ENCODE peak calls at places on chromosomes 1 and 21, in six cellular contexts. C is left ventricle myocardium inferior, D is esophagus squamous epithelium, H is uterus, P is endodermal cell, K is IMR-90. E is an unnamed sample. For H3K9me3 and H3K4me1, the result is how much of the 10 kb centered on the place peaks cover.

GRCh38 chr21:17461014-17461413 is 51.8 kb upstream of the CXADR start:
- DNase-seq in H (peak), K (peak), P (no peak), C (no peak), D (no peak), E (no peak)

GRCh38 chr1:42014823-42015222 is 96.1 kb upstream of the HIVEP3 start:
- DNase-seq in H (no peak), D (no peak), C (no peak), K (no peak), P (peak), E (no peak)

GRCh38 chr1:41662061-41662655 is 177.7 kb upstream of the EDN2 start:
- DNase-seq in C (peak), D (no peak), K (peak), H (peak), P (peak), E (peak)

GRCh38 chr1:184188091-184188490 is 136.6 kb downstream of the TSEN15 start:
- DNase-seq in H (no peak), K (peak), C (no peak), P (no peak), D (no peak), E (no peak)

GRCh38 chr1:234658143-234658542 is 48.2 kb upstream of the IRF2BP2 start:
- DNase-seq in C (no peak), H (no peak), K (peak), D (no peak), P (peak), E (no peak)

GRCh38 chr1:64956241-64956640 is 10.1 kb downstream of the JAK1 start:
- DNase-seq in K (no peak), P (no peak), D (no peak), H (no peak), C (no peak), E (no peak)

GRCh38 chr1:33586795-33587194 is 114.3 kb downstream of the ZSCAN20 start:
- DNase-seq in C (no peak), D (no peak), P (no peak), H (no peak), K (no peak), E (no peak)

GRCh38 chr1:150150511-150151021 is 850 bp downstream of the PLEKHO1 start:
- DNase-seq in C (peak), P (peak), H (peak), D (no peak), K (no peak), E (no peak)

GRCh38 chr21:14736162-14736561 is 190.0 kb upstream of the SAMSN1 start:
- DNase-seq in D (no peak), C (no peak), K (no peak), P (no peak), H (no peak), E (no peak)

GRCh38 chr1:90340604-90341003 is 345.7 kb downstream of the ZNF326 start:
- DNase-seq in K (no peak), P (no peak), C (no peak), H (no peak), D (no peak), E (no peak)

GRCh38 chr1:167482184-167482583 is 36.1 kb downstream of the CD247 start:
- DNase-seq in H (no peak), P (no peak), C (no peak), K (no peak), D (no peak), E (no peak)

GRCh38 chr1:29549001-29549400 is 312.7 kb downstream of the PTPRU start:
- DNase-seq in C (no peak), H (no peak), D (no peak), K (no peak), P (peak), E (no peak)

GRCh38 chr1:180131510-180131909 is 23.2 kb upstream of the QSOX1 start:
- DNase-seq in H (no peak), P (no peak), K (peak), C (no peak), D (no peak), E (no peak)

GRCh38 chr1:216064643-216065042 is 358.6 kb downstream of the USH2A start:
- DNase-seq in H (no peak), C (no peak), D (no peak), K (peak), P (no peak), E (no peak)

GRCh38 chr1:233208687-233209086 is 86.8 kb downstream of the PCNX2 start:
- DNase-seq in D (no peak), K (no peak), H (no peak), P (no peak), C (no peak), E (no peak)

GRCh38 chr1:73366734-73367413 is 831.1 kb downstream of the LRRIQ3 start:
- DNase-seq in C (no peak), P (no peak), H (no peak), D (no peak), K (no peak), E (no peak)

DNA sequence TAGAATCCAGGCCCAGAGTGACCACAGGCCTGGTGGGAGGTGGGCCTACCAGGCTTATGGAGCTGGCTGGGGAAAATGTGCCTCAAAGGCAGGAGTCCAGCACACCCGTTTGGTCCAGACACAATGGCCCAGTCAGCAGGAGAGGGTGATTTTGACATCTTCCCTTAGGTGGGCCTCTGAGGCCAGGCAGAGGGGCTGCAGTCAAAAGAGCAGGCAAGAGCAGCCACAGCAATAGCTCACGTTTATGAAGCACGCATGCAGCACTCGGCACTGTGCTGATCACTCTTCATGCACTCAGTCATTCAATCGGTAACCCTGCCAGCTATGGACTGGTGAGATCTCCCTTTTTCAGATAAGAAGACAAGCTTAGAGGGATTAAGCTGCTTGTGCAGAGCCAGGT is 146.8 kb downstream of the LRIG2 start:
- DNase-seq in K (no peak), H (no peak), C (no peak), P (no peak), D (no peak), E (no peak)
- H3K27ac ChIP-seq in K (no peak), H (no peak), C (no peak), P (no peak), D (no peak), E (no peak)

DNA sequence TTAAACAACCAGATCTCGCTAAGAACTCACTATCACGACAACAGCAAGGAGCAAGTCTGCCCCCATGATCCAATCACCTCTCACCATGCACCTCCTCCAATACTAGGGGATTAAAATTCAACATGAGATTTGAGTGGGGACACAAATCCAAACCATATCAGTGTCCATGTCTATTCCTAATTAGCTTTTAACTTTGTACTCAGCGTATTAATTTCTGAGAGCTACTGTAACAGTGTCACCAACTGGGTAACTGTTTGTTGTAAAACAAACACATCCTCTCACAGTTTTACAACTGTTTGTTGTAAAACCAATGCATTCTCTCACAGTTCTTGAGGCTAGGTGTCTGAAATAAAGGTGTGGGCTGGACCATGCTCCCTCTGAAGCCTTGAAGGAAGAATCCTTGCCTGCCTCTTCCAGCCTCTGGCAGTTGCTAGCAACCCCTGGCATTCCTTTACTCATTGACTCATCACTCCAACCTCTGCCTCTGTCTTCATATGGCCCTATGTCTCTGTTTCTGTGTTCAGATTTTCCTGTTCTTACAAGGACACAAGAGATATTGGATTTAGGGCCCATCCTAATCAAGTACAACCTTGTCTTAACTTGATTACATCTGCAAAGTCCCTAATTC is 121.2 kb downstream of the LTN1 start:
- DNase-seq in K (peak), P (no peak), H (no peak), D (no peak), C (no peak), E (no peak)
- H3K9me3 ChIP-seq in K (under half), P (under half), H (under half), D (under half), C (under half), E (under half)

GRCh38 chr1:26281971-26282693 is 2.2 kb downstream of the SH3BGRL3 start:
- DNase-seq in C (peak), P (peak), D (no peak), K (peak), H (no peak), E (no peak)
- H3K4me1 ChIP-seq in C (half or more), P (under half), D (half or more), K (half or more), H (under half), E (half or more)

GRCh38 chr1:39979654-39980053 is 24.7 kb downstream of the MFSD2A start:
- DNase-seq in C (no peak), K (no peak), P (peak), H (no peak), D (no peak), E (no peak)

GRCh38 chr1:39977202-39977601 is 22.3 kb downstream of the MFSD2A start:
- DNase-seq in C (no peak), D (no peak), K (peak), P (no peak), H (no peak), E (no peak)

GRCh38 chr1:39980555-39981313 is 25.8 kb downstream of the MFSD2A start:
- DNase-seq in K (no peak), D (no peak), C (no peak), P (no peak), H (no peak), E (no peak)

GRCh38 chr1:39973503-39974135 is 18.7 kb downstream of the MFSD2A start:
- DNase-seq in C (peak), P (peak), H (peak), K (peak), D (no peak), E (peak)

DNA sequence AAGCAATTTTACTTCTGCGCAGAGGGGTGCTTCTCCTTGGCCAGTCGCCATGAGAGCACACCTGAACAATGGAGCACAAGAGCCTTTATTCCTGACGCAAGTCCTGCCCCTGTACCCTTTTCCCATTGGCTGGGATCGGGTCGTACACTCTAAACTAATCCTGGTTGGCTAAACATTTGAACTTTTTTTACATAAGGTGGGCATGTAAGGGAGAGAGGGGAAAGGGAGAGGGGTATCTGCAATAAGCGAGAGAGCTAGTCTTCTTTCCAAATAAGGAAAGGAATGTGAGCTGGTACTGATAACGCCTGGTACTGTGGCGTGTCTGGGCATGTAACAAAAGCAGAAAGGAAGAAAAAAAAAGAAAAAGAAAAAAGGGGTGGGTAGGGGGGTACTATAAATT is 21.8 kb downstream of the MFSD2A start:
- DNase-seq in H (no peak), C (no peak), D (no peak), P (peak), K (no peak), E (no peak)
- H3K27ac ChIP-seq in H (no peak), C (no peak), D (no peak), P (no peak), K (no peak), E (no peak)

GRCh38 chr1:246528933-246529731 is 22.1 kb upstream of the SMYD3 start:
- DNase-seq in H (no peak), K (no peak), P (peak), C (no peak), D (no peak), E (no peak)

GRCh38 chr1:246527402-246528088 is 20.5 kb upstream of the SMYD3 start:
- DNase-seq in K (no peak), P (peak), C (no peak), D (no peak), H (no peak), E (no peak)

GRCh38 chr1:246526380-246526779 is 19.3 kb upstream of the SMYD3 start:
- DNase-seq in P (no peak), K (no peak), C (no peak), H (no peak), D (no peak), E (no peak)

GRCh38 chr1:246530482-246530881 is 23.4 kb upstream of the SMYD3 start:
- DNase-seq in C (no peak), P (no peak), H (no peak), D (no peak), K (no peak), E (no peak)

DNA sequence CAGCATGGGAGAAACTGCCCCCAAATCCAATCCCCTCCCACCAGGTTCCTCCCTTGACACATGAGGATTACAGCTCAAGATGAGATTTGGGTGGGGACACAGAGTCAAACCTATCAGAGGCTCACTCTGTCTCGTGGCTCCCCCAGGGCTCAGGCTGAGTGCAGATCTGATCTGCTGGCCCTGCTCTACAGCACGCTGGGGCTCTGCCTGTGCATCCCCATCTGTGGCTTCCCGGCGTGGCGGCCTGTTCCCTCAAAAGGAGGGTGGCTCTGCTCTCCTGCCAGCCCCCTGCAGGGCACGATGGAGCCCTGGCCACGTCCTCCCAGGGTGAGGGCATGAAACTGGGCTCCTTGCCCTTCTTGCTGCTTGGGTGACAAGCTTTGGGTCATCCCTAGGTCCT is 19.8 kb upstream of the SMYD3 start:
- DNase-seq in K (no peak), H (no peak), P (no peak), C (no peak), D (no peak), E (no peak)
- H3K9me3 ChIP-seq in K (under half), H (under half), P (under half), C (under half), D (under half), E (under half)